ENCODE peak calls at places on chromosomes 4 and X, in eight cellular contexts. D is NT2/D1; Q is WTC11; M is NCI-H1092 treated with DMSO at 0.1 percent for 48 hours; P is stimulated activated CD4-positive, alpha-beta T cell treated with anti-CD3 and anti-CD28 coated beads, Interleukin-4, amount 100 ng/mL, for 48 hours; W is Kasumi-1; E is adipocyte; C is activated T-helper 1 cell treated with anti-CD3 and anti-CD28 coated beads, Interleukin-2, amount 50 U/mL, for 16 hours. Z is an unnamed sample.

GRCh38 chr4:45578874-45579273 is 545.0 kb downstream of the GABRG1 start:
- DNase-seq in Q (no peak), C (no peak), W (no peak), E (no peak), M (no peak), P (no peak), D (no peak), Z (no peak)

GRCh38 chr4:166044871-166045270 is 171.8 kb downstream of the TLL1 start:
- DNase-seq in P (no peak), E (no peak), D (no peak), Q (no peak), W (no peak), M (no peak), C (no peak), Z (no peak)

GRCh38 chr4:122129061-122129460 is 23.1 kb upstream of the BLTP1 start:
- DNase-seq in E (no peak), C (no peak), D (no peak), W (no peak), Q (no peak), P (no peak), M (no peak), Z (no peak)

GRCh38 chr4:38866973-38867477 is 581 bp upstream of the FAM114A1 start:
- DNase-seq in W (no peak), P (no peak), D (no peak), C (no peak), Q (no peak), E (no peak), M (no peak), Z (no peak)

GRCh38 chr4:92988301-92988700 is 684.5 kb downstream of the GRID2 start:
- DNase-seq in D (no peak), C (no peak), M (no peak), W (no peak), Q (no peak), E (peak; percentile 15), P (no peak), Z (no peak)

GRCh38 chr4:76023381-76023780 is at the start of gene CXCL10:
- DNase-seq in C (no peak), M (no peak), P (no peak), D (no peak), E (no peak), Q (no peak), W (no peak), Z (no peak)

GRCh38 chr4:78962597-78963115 is 23.4 kb upstream of the PAQR3 start:
- DNase-seq in M (no peak), W (no peak), E (peak; percentile 68), C (no peak), P (no peak), D (no peak), Q (no peak), Z (no peak)

GRCh38 chrX:65601530-65602281 is 65.7 kb upstream of the MSN start:
- DNase-seq in C (peak; percentile 13), M (peak; percentile 27), W (peak; percentile 46), P (no peak), E (peak; percentile 74), D (no peak), Q (no peak), Z (no peak)

Z was measured in CMK.